ENCODE peak calls at places on chromosomes 5 and 9, in ten cellular contexts. F is activated naive CD4-positive, alpha-beta T cell; X is NCI-H1105 treated with DMSO at 0.1 percent for 48 hours; Z is neural crest cell; U is stimulated activated CD4-positive, alpha-beta T cell treated with anti-CD3 and anti-CD28 coated beads, Interleukin-4, amount 100 ng/mL, for 24 hours; I is AG09309; G is BJ; V is GM12892; A is Right ventricle myocardium superior; L is HTR-8/SVneo. K is an unnamed sample.
A peak's percentile ranks its signal among the peaks of the same experiment; 100 is the strongest.

GRCh38 chr5:66958984-66959641 is 237.5 kb downstream of the CD180 start:
- DNase-seq in U (no peak), G (no peak), A (peak; percentile 62), V (no peak), F (no peak), I (peak; percentile 27), L (no peak), Z (peak; percentile 6), X (no peak), K (peak; percentile 40)

GRCh38 chr9:27565669-27566068 is 7.6 kb downstream of the C9orf72 start:
- DNase-seq in U (no peak), F (no peak), I (no peak), A (no peak), L (no peak), X (no peak), Z (no peak), V (no peak), G (no peak), K (no peak)

GRCh38 chr9:135665795-135666189 is 2.7 kb downstream of the LCN9 start:
- DNase-seq in I (no peak), G (no peak), Z (no peak), L (no peak), X (no peak), F (no peak), U (no peak), V (no peak), A (no peak), K (no peak)

GRCh38 chr5:41978686-41979085 is 53.6 kb downstream of the FBXO4 start:
- DNase-seq in G (no peak), I (no peak), L (no peak), V (no peak), U (no peak), A (no peak), F (no peak), Z (no peak), X (no peak), K (no peak)

GRCh38 chr5:71895546-71895945 is 176.5 kb downstream of the CARTPT start:
- DNase-seq in Z (no peak), X (no peak), G (no peak), V (no peak), I (no peak), A (no peak), L (no peak), F (no peak), U (no peak), K (no peak)

GRCh38 chr9:17776735-17777134 is 197.9 kb downstream of the SH3GL2 start:
- DNase-seq in L (no peak), V (no peak), I (no peak), U (no peak), A (no peak), F (no peak), Z (no peak), X (no peak), G (no peak), K (peak; percentile 25)

GRCh38 chr5:5315068-5315835 is 107.2 kb upstream of the ICE1 start:
- DNase-seq in I (peak; percentile 23), L (no peak), G (no peak), A (no peak), F (no peak), Z (no peak), X (no peak), V (no peak), U (no peak), K (no peak)

GRCh38 chr9:61673247-61673646 is 483.4 kb downstream of the SPATA31A7 start:
- DNase-seq in U (no peak), A (no peak), I (no peak), G (no peak), X (no peak), Z (no peak), V (no peak), F (no peak), L (no peak), K (no peak)

GRCh38 chr9:112029921-112030444 is 133.4 kb downstream of the UGCG start:
- DNase-seq in U (no peak), A (no peak), X (no peak), L (peak; percentile 44), I (no peak), G (peak; percentile 51), Z (no peak), V (no peak), F (no peak), K (no peak)

GRCh38 chr9:80175286-80175906 is 603.6 kb downstream of the TLE4 start:
- DNase-seq in Z (peak; percentile 9), G (no peak), F (no peak), L (peak; percentile 0), V (no peak), A (no peak), X (peak; percentile 27), I (peak; percentile 21), U (peak; percentile 8), K (no peak)

GRCh38 chr5:89582768-89583339 is 699.9 kb upstream of the MEF2C start:
- DNase-seq in V (no peak), A (no peak), Z (no peak), I (no peak), L (no peak), X (no peak), F (no peak), U (no peak), G (no peak), K (no peak)

GRCh38 chr5:160894-161540 is 30.3 kb upstream of the LRRC14B start:
- DNase-seq in Z (no peak), X (no peak), F (no peak), L (no peak), V (no peak), G (no peak), I (no peak), U (no peak), A (no peak), K (no peak)

GRCh38 chr9:3342159-3342777 is 183.5 kb downstream of the RFX3 start:
- DNase-seq in F (no peak), A (no peak), L (no peak), G (no peak), Z (no peak), I (no peak), V (no peak), X (no peak), U (no peak), K (no peak)

GRCh38 chr9:128505414-128505765 is 871 bp downstream of the GLE1 start:
- DNase-seq in X (no peak), L (peak; percentile 24), V (no peak), F (no peak), Z (no peak), I (no peak), U (no peak), G (no peak), A (no peak), K (no peak)